ENCODE peak calls at places on chromosomes 3 and 15, in six cellular contexts. M is heart left ventricle, E is adrenal gland, U is esophagus squamous epithelium, R is IMR-90, W is A549. T is an unnamed sample.

GRCh38 chr15:38930851-38931572 is 366.4 kb upstream of the RASGRP1 start:
- DNase-seq in U (no peak), E (no peak), M (no peak), W (no peak), R (peak; percentile 58), T (no peak)

GRCh38 chr3:191262650-191263049 is 63.6 kb downstream of the OSTN start:
- DNase-seq in W (no peak), R (no peak), U (no peak), M (no peak), E (no peak), T (no peak)

GRCh38 chr3:141482250-141482937 is 4.4 kb upstream of the RASA2 start:
- DNase-seq in M (no peak), R (peak; percentile 81), U (no peak), W (peak; percentile 87), E (peak; percentile 47), T (no peak)

GRCh38 chr3:177563381-177563780 is 366.1 kb upstream of the TBL1XR1 start:
- DNase-seq in R (peak; percentile 24), M (no peak), W (no peak), U (no peak), E (no peak), T (no peak)

GRCh38 chr15:101489633-101490407 is at the start of gene PCSK6:
- DNase-seq in E (no peak), M (no peak), U (no peak), W (peak; percentile 31), R (no peak), T (no peak)

GRCh38 chr15:38038659-38039442 is 104.4 kb downstream of the TMCO5A start:
- DNase-seq in M (no peak), U (no peak), E (no peak), R (peak; percentile 89), W (no peak), T (no peak)

GRCh38 chr15:64092864-64093626 is 593 bp downstream of the CIAO2A start:
- DNase-seq in E (peak; percentile 78), M (peak; percentile 51), R (peak; percentile 64), W (peak; percentile 61), U (no peak), T (peak; percentile 77)

GRCh38 chr3:108493862-108494261 is 16.5 kb downstream of the MYH15 start:
- DNase-seq in W (peak; percentile 31), M (no peak), E (no peak), R (no peak), U (no peak), T (peak; percentile 52)

GRCh38 chr15:99104788-99105515 is at the start of gene SYNM:
- DNase-seq in W (peak; percentile 93), E (peak; percentile 90), R (peak; percentile 72), M (peak; percentile 84), U (no peak), T (peak; percentile 79)

GRCh38 chr15:70902105-70902504 is 9.5 kb downstream of the LRRC49 start:
- DNase-seq in M (no peak), U (no peak), E (no peak), R (peak; percentile 95), W (peak; percentile 63), T (no peak)

GRCh38 chr3:103218793-103219192 is 784.0 kb downstream of the ZPLD1 start:
- DNase-seq in M (no peak), R (no peak), E (no peak), W (no peak), U (no peak), T (no peak)

GRCh38 chr3:73727854-73728253 is 103.1 kb upstream of the PDZRN3 start:
- DNase-seq in R (no peak), U (no peak), M (no peak), E (no peak), W (no peak), T (no peak)

GRCh38 chr3:41365973-41366372 is 166.7 kb downstream of the CTNNB1 start:
- DNase-seq in R (no peak), W (no peak), E (no peak), U (no peak), M (no peak), T (no peak)

GRCh38 chr3:23607184-23607847 is 198.4 kb upstream of the UBE2E1 start:
- DNase-seq in R (peak; percentile 31), U (no peak), W (no peak), M (no peak), E (no peak), T (no peak)

GRCh38 chr3:186849392-186849975 is 7.0 kb downstream of the ADIPOQ start:
- DNase-seq in E (no peak), U (no peak), R (peak; percentile 38), M (no peak), W (peak; percentile 42), T (no peak)

GRCh38 chr15:101043011-101043410 is 123.9 kb downstream of the LRRK1 start:
- DNase-seq in U (no peak), W (no peak), R (no peak), M (peak; percentile 9), E (peak; percentile 10), T (peak; percentile 5)

GRCh38 chr3:124552224-124552623 is 178.0 kb upstream of the UMPS start:
- DNase-seq in U (no peak), E (no peak), R (peak; percentile 4), M (no peak), W (peak; percentile 64), T (no peak)

GRCh38 chr3:4228295-4228694 is 74.9 kb upstream of the SETMAR start:
- DNase-seq in E (no peak), W (no peak), U (no peak), R (no peak), M (no peak), T (no peak)

GRCh38 chr3:108099203-108099602 is 8.4 kb upstream of the CD47 start:
- DNase-seq in R (peak; percentile 50), W (no peak), M (no peak), U (no peak), E (no peak), T (no peak)

GRCh38 chr15:78003539-78004008 is 73.9 kb downstream of the TBC1D2B start:
- DNase-seq in U (no peak), W (no peak), R (no peak), M (no peak), E (no peak), T (no peak)

GRCh38 chr3:197525706-197526105 is 30.1 kb downstream of the BDH1 start:
- DNase-seq in W (peak; percentile 55), U (no peak), R (peak; percentile 21), M (no peak), E (no peak), T (no peak)

GRCh38 chr3:94543161-94543560 is 480.3 kb downstream of the NSUN3 start:
- DNase-seq in U (no peak), R (no peak), M (no peak), E (no peak), W (no peak), T (no peak)

GRCh38 chr15:39468828-39469227 is 112.1 kb upstream of the THBS1 start:
- DNase-seq in E (no peak), R (peak; percentile 37), M (no peak), W (no peak), U (no peak), T (no peak)

GRCh38 chr15:43052860-43053259 is 53.0 kb downstream of the UBR1 start:
- DNase-seq in E (no peak), M (no peak), U (no peak), W (no peak), R (no peak), T (no peak)

GRCh38 chr3:132180337-132180791 is 136.8 kb upstream of the ACP3 start:
- DNase-seq in R (peak; percentile 66), W (peak; percentile 65), M (no peak), E (no peak), U (no peak), T (no peak)

GRCh38 chr3:152349397-152349796 is 80.7 kb downstream of the MBNL1 start:
- DNase-seq in R (peak; percentile 36), U (no peak), M (no peak), E (no peak), W (no peak), T (no peak)

GRCh38 chr3:125325746-125326145 is 49.4 kb downstream of the ZNF148 start:
- DNase-seq in E (no peak), M (no peak), U (no peak), R (no peak), W (no peak), T (no peak)

GRCh38 chr3:178968996-178969700 is 102.5 kb downstream of the ZMAT3 start:
- DNase-seq in W (no peak), E (no peak), U (no peak), M (no peak), R (no peak), T (no peak)
- TF ChIP-seq POLR2A in W (no peak), E (no peak), U (no peak), M (no peak), R (no peak), T (no peak)

GRCh38 chr3:188584162-188584529 is 430.2 kb downstream of the LPP start:
- DNase-seq in U (no peak), M (no peak), W (peak; percentile 45), E (no peak), R (peak; percentile 80), T (no peak)

GRCh38 chr3:188583476-188584161 is 429.7 kb downstream of the LPP start:
- DNase-seq in E (no peak), W (peak; percentile 39), M (no peak), U (no peak), R (peak; percentile 29), T (no peak)

GRCh38 chr3:188581365-188581764 is 427.4 kb downstream of the LPP start:
- DNase-seq in U (no peak), E (no peak), R (no peak), W (no peak), M (no peak), T (no peak)

GRCh38 chr3:188578579-188579363 is 424.8 kb downstream of the LPP start:
- DNase-seq in E (peak; percentile 49), M (peak; percentile 77), U (no peak), R (peak; percentile 91), W (no peak), T (no peak)

GRCh38 chr3:188581791-188582190 is 427.8 kb downstream of the LPP start:
- DNase-seq in U (no peak), M (no peak), W (no peak), E (no peak), R (no peak), T (no peak)
- H3K4me3 ChIP-seq in U (no peak overlapping the region), M (no peak overlapping the region), W (no peak overlapping the region), E (no peak overlapping the region), R (no peak overlapping the region), T (no peak overlapping the region)

DNA sequence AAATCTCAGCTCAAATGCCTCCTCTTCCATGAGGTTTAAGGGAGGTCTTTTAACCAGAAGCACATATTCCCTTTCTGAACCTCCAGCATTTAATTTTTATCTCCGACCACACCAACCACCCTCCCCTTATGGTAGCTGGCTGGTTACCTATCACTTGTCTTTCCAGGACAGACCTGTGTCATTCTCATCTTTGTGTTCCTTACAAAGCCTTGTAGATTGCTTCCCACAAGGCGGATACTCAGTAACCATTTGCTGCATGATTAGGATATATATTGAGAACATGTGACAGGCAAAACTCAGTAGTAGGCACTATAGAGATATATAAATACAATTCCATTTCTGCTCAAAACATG is 119.5 kb downstream of the RPL22L1 start:
- DNase-seq in R (no peak), U (no peak), M (no peak), W (no peak), E (no peak), T (no peak)
- H3K27ac ChIP-seq in R (peak overlapping the region; percentile 97), U (no peak overlapping the region), M (no peak overlapping the region), W (peak overlapping the region; percentile 69), E (no peak overlapping the region), T (no peak overlapping the region)

GRCh38 chr3:136984837-136985236 is 27.1 kb downstream of the IL20RB start:
- DNase-seq in U (no peak), E (no peak), R (peak; percentile 74), W (no peak), M (no peak), T (no peak)
- TF ChIP-seq POLR2A in U (no peak), E (no peak), R (no peak), W (no peak), M (no peak), T (no peak)